ENCODE peak calls at places on chromosome 2, in eight cellular contexts. N, B, I, F, C, W, M and H are unnamed samples.

GRCh38 chr2:46162329-46162870 is 134.8 kb upstream of the EPAS1 start:
- DNase-seq in W (peak; percentile 78), C (no peak), M (no peak), F (no peak), I (no peak), N (no peak), B (no peak), H (no peak)

GRCh38 chr2:156476516-156477206 is 40.5 kb downstream of the GPD2 start:
- DNase-seq in F (peak; percentile 63), B (no peak), I (no peak), C (no peak), N (peak; percentile 16), M (no peak), W (peak; percentile 68), H (peak; percentile 27)

GRCh38 chr2:218860950-218861381 is 1.4 kb downstream of the WNT6 start:
- DNase-seq in F (no peak), W (peak; percentile 34), B (no peak), M (peak; percentile 67), I (peak; percentile 71), N (no peak), C (no peak), H (no peak)

GRCh38 chr2:117771969-117772630 is 42.4 kb upstream of the DDX18 start:
- DNase-seq in F (no peak), B (no peak), N (no peak), I (no peak), M (no peak), W (peak; percentile 44), C (no peak), H (peak; percentile 13)

GRCh38 chr2:11873766-11874165 is 127.3 kb downstream of the LPIN1 start:
- DNase-seq in N (no peak), I (no peak), B (no peak), M (no peak), C (no peak), F (no peak), W (peak; percentile 58), H (no peak)

GRCh38 chr2:9481257-9481922 is 7.0 kb downstream of the IAH1 start:
- DNase-seq in F (peak; percentile 80), C (no peak), M (no peak), B (no peak), N (no peak), W (peak; percentile 24), I (no peak), H (no peak)

GRCh38 chr2:131105950-131106801 is 1.0 kb downstream of the PLEKHB2 start:
- DNase-seq in I (no peak), F (peak; percentile 43), C (peak; percentile 72), W (peak; percentile 74), B (peak; percentile 31), M (peak; percentile 45), N (peak; percentile 41), H (no peak)

GRCh38 chr2:68469935-68470334 is 2.5 kb downstream of the APLF start:
- DNase-seq in M (no peak), F (no peak), I (no peak), C (no peak), W (peak; percentile 6), N (no peak), B (no peak), H (no peak)

GRCh38 chr2:46411245-46411641 is 68.1 kb upstream of the TMEM247 start:
- DNase-seq in M (no peak), F (no peak), B (no peak), N (no peak), W (no peak), I (no peak), C (no peak), H (no peak)

GRCh38 chr2:27992787-27993747 is 102.5 kb downstream of the BABAM2 start:
- DNase-seq in W (peak; percentile 63), C (no peak), I (no peak), N (no peak), M (no peak), F (peak; percentile 60), B (no peak), H (peak; percentile 94)

GRCh38 chr2:70922591-70923234 is 13.0 kb upstream of the ATP6V1B1 start:
- DNase-seq in C (no peak), W (no peak), B (no peak), M (no peak), I (no peak), N (no peak), F (no peak), H (no peak)

GRCh38 chr2:96144481-96145027 is 686 bp downstream of the DUSP2 start:
- DNase-seq in N (peak; percentile 49), W (no peak), C (no peak), I (no peak), M (no peak), F (peak; percentile 7), B (no peak), H (no peak)

GRCh38 chr2:10163498-10164486 is 41.3 kb downstream of the RRM2 start:
- DNase-seq in N (no peak), C (no peak), M (no peak), F (peak; percentile 37), W (no peak), B (no peak), I (no peak), H (no peak)

GRCh38 chr2:217797170-217797569 is 205.6 kb downstream of the TNS1 start:
- DNase-seq in W (no peak), B (no peak), N (no peak), M (peak; percentile 45), F (no peak), C (peak; percentile 17), I (no peak), H (no peak)

GRCh38 chr2:130853391-130853790 is 16.7 kb downstream of the ARHGEF4 start:
- DNase-seq in M (peak; percentile 16), C (no peak), N (no peak), F (no peak), B (no peak), W (no peak), I (no peak), H (no peak)

GRCh38 chr2:107502463-107503079 is 324.1 kb upstream of the RGPD4 start:
- DNase-seq in W (no peak), I (no peak), N (no peak), B (no peak), C (no peak), F (no peak), M (no peak), H (no peak)

GRCh38 chr2:190881480-190882326 is 1.1 kb downstream of the GLS start:
- DNase-seq in I (peak; percentile 77), C (peak; percentile 78), N (peak; percentile 86), W (peak; percentile 86), B (peak; percentile 67), F (no peak), M (peak; percentile 80), H (peak; percentile 82)

GRCh38 chr2:197760293-197760657 is 24.8 kb downstream of the BOLL start:
- DNase-seq in B (peak; percentile 7), W (no peak), N (no peak), M (no peak), C (no peak), I (no peak), F (no peak), H (no peak)

GRCh38 chr2:230934291-230935131 is 9.5 kb upstream of the GPR55 start:
- DNase-seq in N (no peak), M (peak; percentile 33), W (no peak), B (no peak), C (no peak), I (no peak), F (no peak), H (no peak)

GRCh38 chr2:158154596-158154995 is 52.9 kb downstream of the UPP2 start:
- DNase-seq in B (no peak), W (no peak), F (no peak), I (no peak), M (no peak), N (no peak), C (no peak), H (no peak)

GRCh38 chr2:212995920-212996319 is 155.5 kb downstream of the IKZF2 start:
- DNase-seq in C (no peak), B (no peak), W (peak; percentile 75), F (peak; percentile 31), I (no peak), N (no peak), M (no peak), H (no peak)

GRCh38 chr2:105521176-105521575 is 122.3 kb upstream of the FHL2 start:
- DNase-seq in B (no peak), C (no peak), M (no peak), I (no peak), N (no peak), W (peak; percentile 50), F (no peak), H (peak; percentile 79)